ENCODE peak calls at places on chromosomes 1 and 21, in six cellular contexts. One of them, this sample, is unnamed. For H3K4me1 and H3K36me3, the result is how much of the 10 kb centered on the place peaks cover.

GRCh38 chr1:6083801-6084467 is 38.2 kb downstream of the KCNAB2 start:
- DNase-seq in uterus: no peak
- DNase-seq in astrocyte: peak
- DNase-seq in mammary epithelial cell: no peak
- DNase-seq in IMR-90: peak
- DNase-seq in tibial nerve: no peak
- DNase-seq in this sample: no peak

GRCh38 chr21:17083084-17083483 is 429.8 kb upstream of the CXADR start:
- DNase-seq in astrocyte: no peak
- DNase-seq in uterus: no peak
- DNase-seq in tibial nerve: no peak
- DNase-seq in mammary epithelial cell: no peak
- DNase-seq in IMR-90: no peak
- DNase-seq in this sample: no peak

GRCh38 chr1:227245613-227246320 is 72.5 kb downstream of the CDC42BPA start:
- DNase-seq in uterus: no peak
- DNase-seq in tibial nerve: no peak
- DNase-seq in mammary epithelial cell: peak
- DNase-seq in astrocyte: no peak
- DNase-seq in IMR-90: no peak
- DNase-seq in this sample: no peak

GRCh38 chr1:116474921-116475849 is 95.6 kb downstream of the CD58 start:
- DNase-seq in astrocyte: no peak
- DNase-seq in uterus: no peak
- DNase-seq in mammary epithelial cell: no peak
- DNase-seq in tibial nerve: no peak
- DNase-seq in IMR-90: no peak
- DNase-seq in this sample: peak

GRCh38 chr21:40049031-40049958 is 182.1 kb downstream of the PCP4 start:
- DNase-seq in mammary epithelial cell: peak
- DNase-seq in uterus: peak
- DNase-seq in tibial nerve: peak
- DNase-seq in astrocyte: peak
- DNase-seq in IMR-90: peak
- DNase-seq in this sample: no peak

GRCh38 chr1:156153362-156153761 is at the start of gene SEMA4A:
- DNase-seq in IMR-90: no peak
- DNase-seq in mammary epithelial cell: peak
- DNase-seq in uterus: no peak
- DNase-seq in astrocyte: no peak
- DNase-seq in tibial nerve: no peak
- DNase-seq in this sample: peak

GRCh38 chr1:111593403-111594127 is 26.0 kb upstream of the RAP1A start:
- DNase-seq in tibial nerve: no peak
- DNase-seq in IMR-90: no peak
- DNase-seq in astrocyte: peak
- DNase-seq in mammary epithelial cell: no peak
- DNase-seq in uterus: no peak
- DNase-seq in this sample: no peak

GRCh38 chr21:30083120-30083945 is 83.3 kb downstream of the CLDN17 start:
- DNase-seq in IMR-90: no peak
- DNase-seq in mammary epithelial cell: peak
- DNase-seq in tibial nerve: no peak
- DNase-seq in uterus: no peak
- DNase-seq in astrocyte: no peak
- DNase-seq in this sample: no peak

GRCh38 chr1:12616709-12617373 is 1.2 kb downstream of the DHRS3 start:
- DNase-seq in tibial nerve: no peak
- DNase-seq in astrocyte: no peak
- DNase-seq in mammary epithelial cell: peak
- DNase-seq in IMR-90: no peak
- DNase-seq in uterus: peak
- DNase-seq in this sample: peak

GRCh38 chr1:214002472-214002871 is 14.7 kb downstream of the PROX1 start:
- DNase-seq in uterus: no peak
- DNase-seq in tibial nerve: no peak
- DNase-seq in astrocyte: peak
- DNase-seq in mammary epithelial cell: peak
- DNase-seq in IMR-90: peak
- DNase-seq in this sample: peak

GRCh38 chr21:15204887-15205286 is 140.1 kb upstream of the NRIP1 start:
- DNase-seq in mammary epithelial cell: no peak
- DNase-seq in IMR-90: no peak
- DNase-seq in tibial nerve: no peak
- DNase-seq in uterus: no peak
- DNase-seq in astrocyte: no peak
- DNase-seq in this sample: no peak

GRCh38 chr1:171142081-171142450 is 43.0 kb upstream of the FMO2 start:
- DNase-seq in astrocyte: peak
- DNase-seq in IMR-90: peak
- DNase-seq in tibial nerve: peak
- DNase-seq in mammary epithelial cell: no peak
- DNase-seq in uterus: peak
- DNase-seq in this sample: no peak

GRCh38 chr1:53330819-53331218 is 2.9 kb upstream of the LRP8 start:
- DNase-seq in tibial nerve: no peak
- DNase-seq in astrocyte: no peak
- DNase-seq in mammary epithelial cell: no peak
- DNase-seq in uterus: peak
- DNase-seq in IMR-90: no peak
- DNase-seq in this sample: no peak

GRCh38 chr1:17194981-17195528 is 9.9 kb upstream of the PADI1 start:
- DNase-seq in uterus: no peak
- DNase-seq in mammary epithelial cell: no peak
- DNase-seq in IMR-90: no peak
- DNase-seq in astrocyte: no peak
- DNase-seq in tibial nerve: no peak
- DNase-seq in this sample: no peak

GRCh38 chr1:11670747-11671146 is 6.7 kb downstream of the FBXO6 start:
- DNase-seq in astrocyte: no peak
- DNase-seq in mammary epithelial cell: no peak
- DNase-seq in IMR-90: no peak
- DNase-seq in uterus: no peak
- DNase-seq in tibial nerve: no peak
- DNase-seq in this sample: no peak

GRCh38 chr1:184664042-184664659 is 90.5 kb downstream of the EDEM3 start:
- DNase-seq in astrocyte: peak
- DNase-seq in IMR-90: peak
- DNase-seq in uterus: peak
- DNase-seq in tibial nerve: peak
- DNase-seq in mammary epithelial cell: peak
- DNase-seq in this sample: peak

GRCh38 chr1:203470240-203470639 is 5.4 kb upstream of the PRELP start:
- DNase-seq in uterus: no peak
- DNase-seq in astrocyte: no peak
- DNase-seq in mammary epithelial cell: no peak
- DNase-seq in tibial nerve: no peak
- DNase-seq in IMR-90: no peak
- DNase-seq in this sample: no peak

GRCh38 chr1:113453771-113454083 is 63.4 kb downstream of the MAGI3 start:
- DNase-seq in tibial nerve: no peak
- DNase-seq in mammary epithelial cell: no peak
- DNase-seq in astrocyte: peak
- DNase-seq in uterus: no peak
- DNase-seq in IMR-90: peak
- DNase-seq in this sample: no peak

GRCh38 chr1:157671895-157672294 is 28.7 kb downstream of the FCRL3 start:
- DNase-seq in uterus: no peak
- DNase-seq in astrocyte: no peak
- DNase-seq in tibial nerve: no peak
- DNase-seq in mammary epithelial cell: peak
- DNase-seq in IMR-90: no peak
- DNase-seq in this sample: no peak

GRCh38 chr1:53344921-53345838 is 17.3 kb upstream of the LRP8 start:
- DNase-seq in IMR-90: no peak
- DNase-seq in mammary epithelial cell: no peak
- DNase-seq in astrocyte: no peak
- DNase-seq in tibial nerve: no peak
- DNase-seq in uterus: no peak
- DNase-seq in this sample: no peak

GRCh38 chr1:214440219-214440965 is 111.0 kb downstream of the PTPN14 start:
- DNase-seq in tibial nerve: no peak
- DNase-seq in astrocyte: no peak
- DNase-seq in IMR-90: no peak
- DNase-seq in uterus: no peak
- DNase-seq in mammary epithelial cell: no peak
- DNase-seq in this sample: peak

GRCh38 chr1:46520063-46520911 is 30.7 kb downstream of the DMBX1 start:
- DNase-seq in IMR-90: peak
- DNase-seq in astrocyte: peak
- DNase-seq in uterus: no peak
- DNase-seq in tibial nerve: no peak
- DNase-seq in mammary epithelial cell: peak
- DNase-seq in this sample: no peak

GRCh38 chr1:94143173-94143808 is 22.3 kb upstream of the ABCA4 start:
- DNase-seq in uterus: no peak
- DNase-seq in tibial nerve: no peak
- DNase-seq in mammary epithelial cell: no peak
- DNase-seq in IMR-90: peak
- DNase-seq in astrocyte: no peak
- DNase-seq in this sample: no peak

GRCh38 chr1:3473381-3473844 is 18.9 kb downstream of the ARHGEF16 start:
- DNase-seq in IMR-90: peak
- DNase-seq in tibial nerve: peak
- DNase-seq in astrocyte: peak
- DNase-seq in uterus: no peak
- DNase-seq in mammary epithelial cell: peak
- DNase-seq in this sample: no peak

GRCh38 chr21:43209575-43210453 is 41.0 kb downstream of the CRYAA start:
- DNase-seq in IMR-90: peak
- DNase-seq in astrocyte: peak
- DNase-seq in mammary epithelial cell: no peak
- DNase-seq in tibial nerve: peak
- DNase-seq in uterus: peak
- DNase-seq in this sample: peak

GRCh38 chr1:153518562-153518961 is 17.2 kb downstream of the S100A6 start:
- DNase-seq in IMR-90: no peak
- DNase-seq in uterus: no peak
- DNase-seq in mammary epithelial cell: no peak
- DNase-seq in tibial nerve: no peak
- DNase-seq in astrocyte: no peak
- DNase-seq in this sample: no peak

DNA sequence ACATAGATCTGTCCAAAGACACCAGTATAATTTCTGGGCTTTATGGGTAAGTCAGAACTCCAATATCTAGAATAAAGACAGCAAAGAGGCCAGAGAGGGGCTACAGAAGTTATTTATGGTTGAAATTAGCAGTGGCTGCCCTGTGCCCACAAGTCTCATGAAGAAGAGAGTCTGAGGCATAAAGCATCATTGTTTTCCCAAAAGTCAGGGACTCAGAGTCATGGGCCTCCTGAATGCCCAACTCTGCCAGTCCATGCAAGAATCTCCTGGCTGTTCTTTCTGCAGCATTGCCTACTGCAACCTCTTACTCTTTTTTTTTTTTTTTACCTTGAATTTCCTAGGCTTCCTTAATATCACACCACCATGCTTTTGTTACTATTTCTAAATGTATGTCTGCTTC is 49.6 kb downstream of the PLPP3 start:
- DNase-seq in IMR-90: no peak
- DNase-seq in uterus: no peak
- DNase-seq in astrocyte: no peak
- DNase-seq in tibial nerve: no peak
- DNase-seq in mammary epithelial cell: no peak
- DNase-seq in this sample: no peak
- H3K4me1 ChIP-seq in IMR-90: under half
- H3K4me1 ChIP-seq in uterus: under half
- H3K4me1 ChIP-seq in astrocyte: under half
- H3K4me1 ChIP-seq in tibial nerve: under half
- H3K4me1 ChIP-seq in mammary epithelial cell: under half
- H3K4me1 ChIP-seq in this sample: under half

DNA sequence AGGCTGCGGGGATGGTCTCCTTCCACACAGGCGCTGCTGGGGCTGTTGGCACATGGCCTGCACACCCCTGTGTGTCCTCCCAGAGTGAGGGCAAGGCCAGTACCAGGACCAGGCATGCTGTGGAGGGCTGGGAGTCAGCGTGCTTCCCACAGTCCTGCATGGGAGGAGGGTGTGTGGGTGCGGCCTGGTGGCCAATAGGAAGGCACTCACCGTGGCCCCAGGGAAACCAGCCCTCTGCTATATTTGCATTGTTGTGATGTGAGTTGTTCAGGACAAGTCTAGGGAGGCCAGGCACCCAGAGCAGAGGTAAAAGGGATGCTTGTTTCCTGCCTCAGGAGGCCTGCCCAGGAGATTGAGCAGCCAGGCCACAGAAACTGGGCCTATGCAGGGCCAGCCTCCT is 59.5 kb downstream of the S100B start:
- DNase-seq in tibial nerve: no peak
- DNase-seq in mammary epithelial cell: peak
- DNase-seq in astrocyte: no peak
- DNase-seq in IMR-90: peak
- DNase-seq in uterus: no peak
- DNase-seq in this sample: no peak
- H3K36me3 ChIP-seq in tibial nerve: under half
- H3K36me3 ChIP-seq in mammary epithelial cell: under half
- H3K36me3 ChIP-seq in astrocyte: under half
- H3K36me3 ChIP-seq in IMR-90: half or more
- H3K36me3 ChIP-seq in uterus: under half
- H3K36me3 ChIP-seq in this sample: under half

GRCh38 chr1:82485591-82486369 is 685.0 kb downstream of the ADGRL2 start:
- DNase-seq in uterus: peak
- DNase-seq in tibial nerve: peak
- DNase-seq in IMR-90: no peak
- DNase-seq in mammary epithelial cell: peak
- DNase-seq in astrocyte: peak
- DNase-seq in this sample: no peak
- H3K27ac ChIP-seq in uterus: peak
- H3K27ac ChIP-seq in tibial nerve: no peak
- H3K27ac ChIP-seq in IMR-90: no peak
- H3K27ac ChIP-seq in mammary epithelial cell: no peak
- H3K27ac ChIP-seq in astrocyte: no peak
- H3K27ac ChIP-seq in this sample: no peak

GRCh38 chr1:23578311-23578996 is 19.2 kb upstream of the ID3 start:
- DNase-seq in astrocyte: no peak
- DNase-seq in uterus: no peak
- DNase-seq in mammary epithelial cell: no peak
- DNase-seq in tibial nerve: no peak
- DNase-seq in IMR-90: peak
- DNase-seq in this sample: no peak
- H3K4me1 ChIP-seq in astrocyte: under half
- H3K4me1 ChIP-seq in uterus: under half
- H3K4me1 ChIP-seq in mammary epithelial cell: under half
- H3K4me1 ChIP-seq in tibial nerve: under half
- H3K4me1 ChIP-seq in IMR-90: under half
- H3K4me1 ChIP-seq in this sample: under half

This sample was measured in small intestine.